ENCODE peak calls at places on chromosome 7, in four cellular contexts. G is WTC11, B is GM12878, A is K562. N is an unnamed sample.

GRCh38 chr7:30029696-30030095 is 1.5 kb downstream of the PLEKHA8 start:
- DNase-seq in G (no peak), B (no peak), A (no peak), N (no peak)

GRCh38 chr7:33722383-33723096 is 182.8 kb upstream of the BMPER start:
- DNase-seq in G (no peak), B (no peak), A (no peak), N (peak)

GRCh38 chr7:113256883-113257531 is 138.7 kb upstream of the SMIM30 start:
- DNase-seq in G (no peak), B (no peak), A (no peak), N (no peak)

GRCh38 chr7:29345590-29345989 is 151.0 kb downstream of the CHN2 start:
- DNase-seq in G (peak), B (no peak), A (no peak), N (peak)

GRCh38 chr7:22332481-22332880 is 24.5 kb downstream of the RAPGEF5 start:
- DNase-seq in G (no peak), B (no peak), A (no peak), N (no peak)

GRCh38 chr7:49522111-49522510 is 251.3 kb upstream of the VWC2 start:
- DNase-seq in G (no peak), B (no peak), A (no peak), N (no peak)

GRCh38 chr7:89813096-89813495 is 341.2 kb upstream of the STEAP1 start:
- DNase-seq in G (no peak), B (no peak), A (no peak), N (no peak)

GRCh38 chr7:100478966-100479660 is at the start of gene TSC22D4:
- DNase-seq in G (peak), B (peak), A (peak), N (peak)

GRCh38 chr7:21377545-21377944 is 50.3 kb upstream of the SP4 start:
- DNase-seq in G (no peak), B (no peak), A (no peak), N (no peak)

GRCh38 chr7:158898025-158898424 is 41.7 kb downstream of the DYNC2I1 start:
- DNase-seq in G (no peak), B (no peak), A (no peak), N (no peak)

GRCh38 chr7:28038175-28038855 is 142.3 kb downstream of the JAZF1 start:
- DNase-seq in G (no peak), B (no peak), A (no peak), N (no peak)

GRCh38 chr7:126727930-126728331 is 524.8 kb downstream of the GRM8 start:
- DNase-seq in G (no peak), B (no peak), A (peak), N (no peak)

GRCh38 chr7:45349102-45349501 is 191.5 kb downstream of the RAMP3 start:
- DNase-seq in G (no peak), B (no peak), A (no peak), N (no peak)

GRCh38 chr7:114502454-114503254 is 88.0 kb downstream of the FOXP2 start:
- DNase-seq in G (no peak), B (no peak), A (no peak), N (no peak)

GRCh38 chr7:114922652-114923402 is 933 bp downstream of the MDFIC start:
- DNase-seq in G (peak), B (no peak), A (no peak), N (peak)

GRCh38 chr7:139976838-139977656 is 85.7 kb downstream of the PARP12 start:
- DNase-seq in G (no peak), B (no peak), A (peak), N (no peak)

GRCh38 chr7:94650137-94650536 is 5.8 kb downstream of the SGCE start:
- DNase-seq in G (peak), B (no peak), A (no peak), N (no peak)

GRCh38 chr7:42929449-42929848 is 2.5 kb downstream of the PSMA2 start:
- DNase-seq in G (no peak), B (no peak), A (no peak), N (no peak)

GRCh38 chr7:28411876-28412662 is at the start of gene CREB5:
- DNase-seq in G (no peak), B (no peak), A (no peak), N (no peak)

GRCh38 chr7:15199482-15199881 is 296.9 kb upstream of the DGKB start:
- DNase-seq in G (no peak), B (no peak), A (no peak), N (peak)

GRCh38 chr7:139773372-139773771 is 4.4 kb downstream of the HIPK2 start:
- DNase-seq in G (no peak), B (no peak), A (no peak), N (no peak)

GRCh38 chr7:148819697-148820332 is 64.3 kb downstream of the EZH2 start:
- DNase-seq in G (no peak), B (no peak), A (no peak), N (no peak)

GRCh38 chr7:46975493-46975892 is 606.4 kb downstream of the TNS3 start:
- DNase-seq in G (no peak), B (no peak), A (no peak), N (no peak)

GRCh38 chr7:110307776-110308175 is 783.2 kb upstream of the LRRN3 start:
- DNase-seq in G (no peak), B (no peak), A (no peak), N (no peak)

GRCh38 chr7:50121269-50121668 is 28.2 kb upstream of the ZPBP start:
- DNase-seq in G (no peak), B (peak), A (no peak), N (no peak)

GRCh38 chr7:134903073-134903790 is 83.1 kb upstream of the AGBL3 start:
- DNase-seq in G (no peak), B (no peak), A (no peak), N (no peak)

GRCh38 chr7:84231157-84231556 is 36.6 kb upstream of the SEMA3A start:
- DNase-seq in G (no peak), B (no peak), A (no peak), N (no peak)

GRCh38 chr7:13551503-13551902 is 438.0 kb downstream of the ETV1 start:
- DNase-seq in G (no peak), B (no peak), A (no peak), N (no peak)

GRCh38 chr7:36245900-36246299 is 92.8 kb downstream of the EEPD1 start:
- DNase-seq in G (no peak), B (no peak), A (no peak), N (no peak)

GRCh38 chr7:139791316-139791715 is 13.5 kb upstream of the HIPK2 start:
- DNase-seq in G (no peak), B (no peak), A (no peak), N (no peak)

GRCh38 chr7:7176421-7177043 is 5.8 kb upstream of the C1GALT1 start:
- DNase-seq in G (no peak), B (no peak), A (no peak), N (no peak)

GRCh38 chr7:84105582-84105981 is 89.0 kb downstream of the SEMA3A start:
- DNase-seq in G (no peak), B (no peak), A (no peak), N (no peak)

GRCh38 chr7:98518159-98518947 is 98.7 kb upstream of the NPTX2 start:
- DNase-seq in G (no peak), B (no peak), A (no peak), N (no peak)

GRCh38 chr7:40234666-40235065 is 99.9 kb downstream of the SUGCT start:
- DNase-seq in G (no peak), B (no peak), A (no peak), N (no peak)

GRCh38 chr7:157630301-157630853 is 293.6 kb downstream of the DNAJB6 start:
- DNase-seq in G (no peak), B (no peak), A (no peak), N (no peak)

GRCh38 chr7:157628456-157628855 is 291.7 kb downstream of the DNAJB6 start:
- DNase-seq in G (no peak), B (no peak), A (no peak), N (no peak)

GRCh38 chr7:157625973-157626790 is 289.4 kb downstream of the DNAJB6 start:
- DNase-seq in G (no peak), B (no peak), A (no peak), N (no peak)

GRCh38 chr7:157627646-157628045 is 290.8 kb downstream of the DNAJB6 start:
- DNase-seq in G (no peak), B (no peak), A (no peak), N (no peak)

GRCh38 chr7:157627033-157627432 is 290.2 kb downstream of the DNAJB6 start:
- DNase-seq in G (no peak), B (no peak), A (no peak), N (no peak)
- TF ChIP-seq USF1 in G (no peak), B (no peak), A (no peak), N (no peak)

DNA sequence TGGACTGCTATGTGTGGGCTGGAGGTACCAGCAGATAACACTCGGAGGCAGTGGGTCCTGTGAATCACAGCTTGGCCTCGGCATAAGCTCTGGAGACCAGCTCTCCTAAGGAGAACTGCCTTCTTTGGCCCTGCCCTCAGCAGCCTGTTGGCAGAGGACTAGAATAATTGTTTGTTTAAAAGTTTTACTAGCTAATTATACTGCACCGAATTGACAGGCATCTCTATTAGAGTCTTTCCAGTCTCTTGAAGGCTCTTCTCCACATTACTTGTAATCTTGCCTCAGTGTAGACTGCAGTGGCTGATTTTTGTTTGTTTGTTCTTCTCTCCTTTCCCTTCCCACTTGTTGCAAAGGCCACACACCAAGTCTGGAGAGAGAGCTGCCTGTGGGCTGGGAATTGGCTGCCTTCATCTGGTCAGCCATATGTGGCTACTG is 183.2 kb downstream of the AUTS2 start:
- DNase-seq in G (no peak), B (no peak), A (no peak), N (no peak)
- TF ChIP-seq USF1 in G (no peak), B (no peak), A (no peak), N (no peak)

GRCh38 chr7:141928147-141928894 is 12.1 kb downstream of the OR9A4 start:
- DNase-seq in G (no peak), B (no peak), A (no peak), N (no peak)
- TF ChIP-seq USF1 in G (no peak), B (no peak), A (no peak), N (no peak)

GRCh38 chr7:133535308-133535707 is 282.4 kb downstream of the EXOC4 start:
- DNase-seq in G (no peak), B (no peak), A (no peak), N (no peak)

GRCh38 chr7:133528796-133529195 is 275.9 kb downstream of the EXOC4 start:
- DNase-seq in G (no peak), B (no peak), A (no peak), N (peak)

GRCh38 chr7:133529861-133530260 is 277.0 kb downstream of the EXOC4 start:
- DNase-seq in G (no peak), B (no peak), A (no peak), N (no peak)

GRCh38 chr7:133534816-133535215 is 281.9 kb downstream of the EXOC4 start:
- DNase-seq in G (no peak), B (no peak), A (no peak), N (no peak)

GRCh38 chr7:133530682-133531081 is 277.8 kb downstream of the EXOC4 start:
- DNase-seq in G (no peak), B (no peak), A (no peak), N (no peak)
- TF ChIP-seq USF1 in G (no peak), B (no peak), A (no peak), N (no peak)

GRCh38 chr7:64643567-64643966 is 22.4 kb upstream of the ZNF107 start:
- DNase-seq in G (no peak), B (no peak), A (no peak), N (no peak)
- TF ChIP-seq USF1 in G (no peak), B (no peak), A (no peak), N (no peak)

DNA sequence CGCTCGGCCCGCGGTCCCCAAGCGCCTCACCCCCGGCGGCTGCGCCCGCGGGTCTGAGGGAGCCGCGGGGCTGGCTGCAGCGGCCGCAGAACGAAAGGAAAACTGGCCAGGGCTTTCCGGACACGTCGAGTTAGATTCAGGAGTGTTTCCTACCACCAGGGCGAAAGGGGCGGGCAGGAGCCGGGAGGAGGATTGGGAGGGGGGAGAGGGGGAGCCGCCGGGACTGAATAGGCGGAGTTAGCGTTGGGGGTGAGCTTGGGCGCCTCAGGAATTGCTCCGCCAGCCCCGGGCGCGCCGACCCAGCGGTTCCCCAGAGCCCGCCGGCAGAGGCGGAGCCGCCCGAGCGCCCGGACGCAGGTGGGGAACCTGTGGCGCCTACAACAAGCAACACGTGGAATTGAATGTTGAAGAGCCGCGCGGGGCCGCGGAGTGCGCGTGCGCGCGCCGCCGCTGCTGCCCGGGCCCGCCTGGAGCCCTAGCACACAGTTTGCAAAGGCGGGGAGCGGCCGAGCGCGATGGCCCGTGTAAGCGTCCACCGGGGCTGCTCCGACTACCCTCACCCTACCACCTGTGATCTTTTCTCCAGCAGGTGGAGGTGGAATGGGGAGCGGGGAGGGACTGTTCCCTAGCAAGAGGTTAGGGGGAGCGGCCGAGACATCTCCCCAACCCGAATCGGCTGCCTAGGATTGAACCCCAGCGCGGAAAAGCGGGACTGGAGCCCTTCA is at the start of gene CADPS2:
- DNase-seq in G (peak), B (no peak), A (peak), N (peak)
- TF ChIP-seq USF1 in G (no peak), B (no peak), A (no peak), N (peak)

GRCh38 chr7:130881091-130881798 is 147.2 kb upstream of the KLF14 start:
- DNase-seq in G (no peak), B (no peak), A (no peak), N (no peak)
- TF ChIP-seq USF1 in G (no peak), B (no peak), A (no peak), N (no peak)

DNA sequence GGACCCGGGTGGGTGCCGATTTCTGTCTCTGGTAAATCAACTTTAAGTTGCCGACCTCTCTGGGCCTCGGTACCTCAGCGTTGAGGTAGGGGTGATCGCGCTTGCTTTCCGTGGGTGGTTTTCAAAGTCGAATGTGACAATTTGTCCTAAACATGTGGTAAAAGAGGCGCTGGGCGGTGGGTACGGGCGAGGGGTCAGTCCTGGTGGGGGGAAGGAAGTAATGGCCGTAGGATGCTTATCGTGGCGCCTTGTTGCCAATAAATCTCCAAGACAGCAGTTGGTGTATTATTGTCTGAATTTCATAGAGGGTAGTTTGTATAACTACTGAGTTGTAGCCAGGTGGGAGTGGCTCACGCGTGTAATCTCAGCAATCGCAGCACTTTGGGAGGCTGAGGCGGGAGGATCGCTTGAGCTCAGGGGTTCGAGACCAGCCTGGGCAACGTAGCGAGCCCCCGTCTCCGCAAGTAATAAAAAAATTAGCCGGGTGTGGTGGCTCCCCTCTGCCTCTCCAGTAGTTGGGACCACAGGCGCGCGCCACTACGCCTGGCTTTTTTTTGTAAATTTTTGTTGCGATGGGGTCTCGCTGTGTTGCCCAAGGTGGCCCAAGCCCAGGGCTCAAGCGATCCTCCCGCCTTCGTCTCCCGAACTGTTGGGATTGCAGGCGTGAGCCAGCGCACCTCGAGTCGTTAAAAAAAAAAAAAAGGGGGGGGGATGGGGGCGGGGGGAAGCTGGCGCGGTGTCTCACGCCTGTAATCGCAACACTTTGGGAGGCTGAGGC is 708 bp downstream of the BUD23 start:
- DNase-seq in G (no peak), B (no peak), A (no peak), N (no peak)
- TF ChIP-seq USF1 in G (no peak), B (no peak), A (no peak), N (no peak)

DNA sequence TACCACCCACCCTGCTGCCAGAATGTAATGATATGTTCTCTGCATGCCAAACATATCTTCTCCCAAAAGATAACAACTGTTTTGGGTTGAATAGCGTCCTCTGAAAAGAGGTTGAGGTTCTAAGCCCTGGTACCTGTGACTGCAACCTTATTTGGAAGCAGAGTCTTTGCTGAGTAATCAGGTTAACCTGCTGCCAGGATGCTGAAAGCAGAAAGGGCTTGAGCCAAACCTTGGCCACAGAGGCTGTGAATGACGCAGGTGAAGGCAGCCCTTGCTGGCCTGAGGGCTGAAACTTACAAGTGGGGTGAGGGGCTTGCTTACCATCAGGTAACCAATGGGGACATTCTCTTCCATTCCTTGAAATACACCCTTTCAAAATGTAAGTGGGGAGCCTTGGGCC is 151.8 kb upstream of the RHEB start:
- DNase-seq in G (no peak), B (no peak), A (no peak), N (no peak)
- TF ChIP-seq USF1 in G (no peak), B (no peak), A (no peak), N (no peak)